ENCODE peak calls at places on chromosomes 2 and 18, in five cellular contexts. R is mesenchymal stem cell, W is neuronal stem cell, Q is H9, S is H1. Y is an unnamed sample.

GRCh38 chr2:216391401-216391800 is 19.1 kb upstream of the MARCHF4 start:
- DNase-seq in W (no peak), Q (no peak), S (no peak), R (peak), Y (no peak)

GRCh38 chr2:46798041-46798440 is 117.6 kb downstream of the MCFD2 start:
- DNase-seq in W (no peak), S (no peak), Q (no peak), R (no peak), Y (no peak)

GRCh38 chr2:101597347-101597944 is 100.1 kb upstream of the MAP4K4 start:
- DNase-seq in S (no peak), R (no peak), Q (no peak), W (no peak), Y (no peak)

GRCh38 chr2:117771969-117772630 is 42.4 kb upstream of the DDX18 start:
- DNase-seq in Q (no peak), R (peak), W (no peak), S (no peak), Y (peak)

GRCh38 chr2:170236639-170237037 is 58.7 kb downstream of the MYO3B start:
- DNase-seq in R (no peak), W (no peak), Q (no peak), S (no peak), Y (no peak)

GRCh38 chr18:46269275-46269674 is 165.1 kb downstream of the HAUS1 start:
- DNase-seq in Q (no peak), W (no peak), R (no peak), S (no peak), Y (no peak)

GRCh38 chr2:2653221-2653620 is 322.1 kb upstream of the MYT1L start:
- DNase-seq in Q (no peak), R (no peak), S (no peak), W (no peak), Y (no peak)

GRCh38 chr2:201622306-201622705 is 21.0 kb downstream of the TMEM237 start:
- DNase-seq in Q (no peak), R (no peak), S (no peak), W (no peak), Y (no peak)

GRCh38 chr2:241885701-241886643 is 16.4 kb downstream of the RTP5 start:
- DNase-seq in W (no peak), R (no peak), S (no peak), Q (no peak), Y (no peak)

GRCh38 chr2:15869871-15870270 is 70.5 kb upstream of the MYCN start:
- DNase-seq in Q (no peak), W (no peak), S (no peak), R (no peak), Y (no peak)

GRCh38 chr2:31176742-31177141 is 38.5 kb upstream of the GALNT14 start:
- DNase-seq in W (no peak), R (no peak), Q (no peak), S (no peak), Y (no peak)

GRCh38 chr18:50578651-50579050 is 18.8 kb downstream of the MAPK4 start:
- DNase-seq in R (no peak), S (no peak), Q (no peak), W (no peak), Y (peak)

GRCh38 chr18:13544953-13545352 is 181.4 kb downstream of the FAM210A start:
- DNase-seq in R (no peak), W (no peak), S (no peak), Q (no peak), Y (no peak)

GRCh38 chr2:11743531-11743815 is 3.0 kb upstream of the LPIN1 start:
- DNase-seq in R (no peak), W (no peak), Q (no peak), S (no peak), Y (no peak)
- H3K4ac ChIP-seq in R (peak), W (no peak), Q (no peak), S (no peak), Y (peak)

DNA sequence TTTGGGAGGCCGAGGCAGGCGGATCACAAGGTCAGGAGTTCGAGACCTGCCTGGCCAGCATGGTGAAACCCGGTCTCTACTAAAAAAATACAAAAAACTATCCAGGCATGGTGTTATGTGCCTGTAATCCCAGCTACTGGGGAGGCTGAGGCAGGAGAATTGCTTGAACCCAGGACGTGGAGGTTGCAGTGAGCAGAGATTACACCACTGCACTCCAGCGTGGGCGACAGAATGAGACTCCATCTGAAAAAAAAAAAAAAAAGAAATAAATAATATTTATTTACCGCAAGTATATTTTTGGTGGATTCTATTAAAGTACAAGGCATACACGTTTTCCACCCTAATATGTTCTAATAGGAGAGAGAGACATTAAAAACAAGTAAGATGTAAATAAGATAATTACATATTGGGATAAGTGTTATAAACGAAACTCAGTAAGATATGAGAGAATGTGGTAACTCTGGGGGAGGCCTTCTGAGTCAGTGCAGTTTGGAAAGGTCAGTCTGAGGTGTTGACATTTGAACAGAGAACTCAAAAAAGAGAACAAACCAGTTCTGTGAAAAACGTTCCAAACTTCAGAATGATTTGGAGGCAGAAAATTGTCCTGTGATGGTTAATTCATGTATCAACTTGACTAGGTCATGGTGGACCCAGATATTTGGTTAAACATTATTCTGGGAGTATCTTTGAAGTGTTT is 8.8 kb upstream of the POLI start:
- DNase-seq in Q (no peak), R (no peak), W (no peak), S (no peak), Y (peak)
- H3K9ac ChIP-seq in Q (no peak), R (no peak), W (no peak), S (no peak), Y (no peak)

GRCh38 chr2:234290671-234291070 is 206.2 kb downstream of the ARL4C start:
- DNase-seq in W (no peak), S (no peak), Q (no peak), R (no peak), Y (peak)
- H2BK12ac ChIP-seq in W (no peak), S (no peak), Q (no peak), R (peak), Y (no peak)

GRCh38 chr2:21326152-21326551 is 202.4 kb downstream of the TDRD15 start:
- DNase-seq in S (no peak), W (no peak), R (peak), Q (no peak), Y (no peak)

GRCh38 chr2:21333249-21333648 is 209.5 kb downstream of the TDRD15 start:
- DNase-seq in S (no peak), W (no peak), Q (no peak), R (no peak), Y (peak)

GRCh38 chr2:21331625-21332370 is 208.0 kb downstream of the TDRD15 start:
- DNase-seq in S (no peak), Q (no peak), R (peak), W (no peak), Y (no peak)

GRCh38 chr2:21333694-21334093 is 209.9 kb downstream of the TDRD15 start:
- DNase-seq in S (no peak), W (no peak), R (peak), Q (no peak), Y (peak)

DNA sequence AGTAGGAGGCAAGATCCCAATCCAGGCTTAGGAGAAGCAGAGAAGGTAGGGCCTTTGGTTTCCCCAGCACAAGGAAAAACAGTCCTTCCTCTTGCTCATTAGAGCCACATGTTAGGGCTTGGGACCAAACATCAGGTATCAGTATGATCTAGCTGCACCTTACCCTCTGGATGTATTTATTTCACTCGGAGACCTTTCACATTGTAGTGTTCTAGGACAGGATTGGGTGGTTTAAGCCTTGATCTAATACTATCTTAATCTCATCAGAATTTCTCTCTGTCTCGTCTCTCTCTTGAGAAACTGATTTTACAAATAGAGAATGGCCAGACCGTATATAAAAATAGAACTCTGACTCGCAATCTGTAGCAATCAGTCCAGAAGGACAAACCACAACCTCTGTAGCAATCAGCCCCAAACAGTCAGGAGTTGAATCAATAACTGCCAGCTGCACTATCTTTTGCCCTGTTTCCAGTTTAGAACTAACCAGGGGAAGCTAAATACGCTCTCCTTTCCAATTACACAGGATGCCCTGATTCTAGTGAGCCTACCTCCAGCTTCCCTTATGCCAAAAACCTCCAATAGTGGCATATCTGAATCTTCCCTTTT is 207.1 kb downstream of the TDRD15 start:
- DNase-seq in Q (no peak), W (no peak), S (no peak), R (peak), Y (no peak)
- H3K4ac ChIP-seq in Q (no peak), W (no peak), S (no peak), R (no peak), Y (no peak)

GRCh38 chr2:110099036-110099420 is 16.6 kb downstream of the MALL start:
- DNase-seq in Q (peak), W (no peak), R (no peak), S (no peak), Y (no peak)

GRCh38 chr2:110103060-110103961 is 12.3 kb downstream of the MALL start:
- DNase-seq in R (no peak), S (no peak), Q (no peak), W (no peak), Y (no peak)

GRCh38 chr2:110101911-110102774 is 13.5 kb downstream of the MALL start:
- DNase-seq in S (no peak), R (peak), W (no peak), Q (no peak), Y (no peak)

GRCh38 chr2:110099471-110100225 is 16.0 kb downstream of the MALL start:
- DNase-seq in S (no peak), R (no peak), Q (peak), W (no peak), Y (no peak)

GRCh38 chr2:110101280-110101844 is 14.3 kb downstream of the MALL start:
- DNase-seq in Q (peak), W (no peak), R (peak), S (peak), Y (peak)
- H3K9ac ChIP-seq in Q (no peak), W (no peak), R (peak), S (no peak), Y (no peak)

GRCh38 chr18:6718255-6718654 is 11.3 kb upstream of the ARHGAP28 start:
- DNase-seq in W (no peak), R (no peak), Q (no peak), S (no peak), Y (no peak)

GRCh38 chr18:6719098-6719913 is 10.2 kb upstream of the ARHGAP28 start:
- DNase-seq in Q (no peak), W (no peak), S (no peak), R (no peak), Y (peak)

GRCh38 chr18:6719914-6720692 is 9.4 kb upstream of the ARHGAP28 start:
- DNase-seq in S (no peak), R (no peak), Q (no peak), W (no peak), Y (no peak)

GRCh38 chr18:6724331-6724730 is 5.2 kb upstream of the ARHGAP28 start:
- DNase-seq in S (no peak), R (no peak), Q (no peak), W (no peak), Y (peak)

DNA sequence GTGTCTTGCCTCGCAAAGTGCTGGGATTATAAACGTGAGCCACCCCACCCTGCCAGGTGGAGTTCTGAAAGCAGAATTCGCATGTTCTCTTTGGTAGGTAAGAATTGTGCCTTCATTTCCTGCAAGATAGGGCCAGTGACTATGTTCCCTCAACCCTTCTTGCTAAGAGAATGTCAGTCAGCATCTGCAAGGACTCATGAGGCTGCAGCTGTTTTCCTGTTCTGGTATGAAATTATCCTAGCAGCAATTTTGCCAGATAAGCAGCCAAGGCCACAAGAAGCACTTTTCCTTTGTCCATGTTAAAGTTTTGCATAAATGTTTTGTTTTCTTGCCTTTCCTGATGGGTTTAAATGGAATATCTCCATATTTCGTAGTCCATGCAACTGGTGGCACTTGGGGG is 6.8 kb upstream of the ARHGAP28 start:
- DNase-seq in W (no peak), R (no peak), Q (no peak), S (no peak), Y (no peak)
- H2BK12ac ChIP-seq in W (no peak), R (no peak), Q (no peak), S (no peak), Y (no peak)

GRCh38 chr18:34773378-34773777 is 63.3 kb downstream of the DTNA start:
- DNase-seq in Q (no peak), S (no peak), W (no peak), R (peak), Y (no peak)
- H3K4ac ChIP-seq in Q (no peak), S (no peak), W (no peak), R (no peak), Y (no peak)

Y was measured in trophoblast cell.